ENCODE peak calls at places on chromosomes 1 and 21, in eight cellular contexts. O is colonic mucosa, Y is Caco-2, W is iris pigment epithelial cell, E is endothelial cell of umbilical vein, N is endodermal cell, Q is HT-29, K is posterior cingulate gyrus. G is an unnamed sample.

GRCh38 chr1:162696286-162696862 is 64.1 kb downstream of the DDR2 start:
- DNase-seq in O (peak; percentile 53), Y (peak; percentile 35), W (peak; percentile 93), E (peak; percentile 92), N (peak; percentile 91), Q (no peak), K (peak; percentile 8), G (no peak)

GRCh38 chr1:48077860-48078259 is 80.7 kb upstream of the TRABD2B start:
- DNase-seq in O (peak; percentile 40), Y (no peak), W (no peak), E (no peak), N (no peak), Q (no peak), K (no peak), G (no peak)

GRCh38 chr1:95018602-95019369 is 54.0 kb downstream of the ALG14 start:
- DNase-seq in O (no peak), Y (no peak), W (peak; percentile 63), E (peak; percentile 36), N (no peak), Q (no peak), K (no peak), G (no peak)

GRCh38 chr1:39106949-39107740 is 81.0 kb downstream of the NDUFS5 start:
- DNase-seq in O (no peak), Y (no peak), W (no peak), E (peak; percentile 63), N (peak; percentile 59), Q (no peak), K (no peak), G (no peak)

GRCh38 chr1:33402234-33402633 is 28.7 kb downstream of the PHC2 start:
- DNase-seq in O (no peak), Y (no peak), W (no peak), E (no peak), N (no peak), Q (no peak), K (no peak), G (no peak)

GRCh38 chr1:115052454-115053083 is 22.9 kb downstream of the TSHB start:
- DNase-seq in O (peak; percentile 63), Y (peak; percentile 59), W (peak; percentile 44), E (peak; percentile 53), N (peak; percentile 88), Q (peak; percentile 84), K (peak; percentile 37), G (peak; percentile 48)

GRCh38 chr1:65170511-65171142 is 22.6 kb downstream of the AK4 start:
- DNase-seq in O (no peak), Y (peak; percentile 17), W (peak; percentile 73), E (no peak), N (no peak), Q (no peak), K (no peak), G (no peak)

GRCh38 chr1:40067023-40067422 is 26.5 kb downstream of the CAP1 start:
- DNase-seq in O (no peak), Y (no peak), W (peak; percentile 44), E (no peak), N (no peak), Q (no peak), K (no peak), G (no peak)

GRCh38 chr1:168141986-168142385 is 5.3 kb upstream of the GPR161 start:
- DNase-seq in O (no peak), Y (peak; percentile 47), W (no peak), E (no peak), N (no peak), Q (no peak), K (no peak), G (no peak)

GRCh38 chr1:161096514-161096913 is 1.6 kb upstream of the KLHDC9 start:
- DNase-seq in O (no peak), Y (no peak), W (peak; percentile 57), E (no peak), N (no peak), Q (no peak), K (no peak), G (no peak)

GRCh38 chr1:105872761-105873286 is 1183.7 kb upstream of the PRMT6 start:
- DNase-seq in O (no peak), Y (no peak), W (no peak), E (no peak), N (no peak), Q (no peak), K (no peak), G (no peak)

GRCh38 chr1:30146448-30146847 is 576.9 kb downstream of the MATN1 start:
- DNase-seq in O (no peak), Y (no peak), W (no peak), E (no peak), N (no peak), Q (no peak), K (no peak), G (no peak)

GRCh38 chr1:14946567-14947285 is 206.8 kb upstream of the TMEM51 start:
- DNase-seq in O (peak; percentile 52), Y (no peak), W (peak; percentile 92), E (peak; percentile 34), N (no peak), Q (peak; percentile 48), K (no peak), G (no peak)

GRCh38 chr1:99580451-99580850 is 65.5 kb upstream of the PALMD start:
- DNase-seq in O (no peak), Y (no peak), W (peak; percentile 58), E (peak; percentile 92), N (no peak), Q (no peak), K (no peak), G (no peak)

GRCh38 chr1:18963968-18964367 is 7.5 kb upstream of the IFFO2 start:
- DNase-seq in O (no peak), Y (no peak), W (no peak), E (no peak), N (no peak), Q (no peak), K (no peak), G (no peak)

GRCh38 chr1:56185493-56185892 is 393.9 kb downstream of the PLPP3 start:
- DNase-seq in O (no peak), Y (no peak), W (no peak), E (no peak), N (no peak), Q (no peak), K (no peak), G (no peak)

GRCh38 chr21:32371913-32372314 is 20.9 kb downstream of the URB1 start:
- DNase-seq in O (no peak), Y (no peak), W (peak; percentile 90), E (peak; percentile 98), N (no peak), Q (no peak), K (no peak), G (no peak)

GRCh38 chr1:156963621-156964020 is 43.2 kb downstream of the LRRC71 start:
- DNase-seq in O (peak; percentile 40), Y (no peak), W (peak; percentile 28), E (no peak), N (no peak), Q (no peak), K (no peak), G (no peak)

GRCh38 chr1:27445177-27445936 is 44.6 kb downstream of the WASF2 start:
- DNase-seq in O (no peak), Y (no peak), W (no peak), E (no peak), N (no peak), Q (no peak), K (no peak), G (no peak)

GRCh38 chr21:26845066-26845749 is at the start of gene ADAMTS1:
- DNase-seq in O (peak; percentile 78), Y (no peak), W (peak; percentile 79), E (peak; percentile 77), N (peak; percentile 98), Q (no peak), K (peak; percentile 96), G (peak; percentile 38)

GRCh38 chr1:200183637-200184036 is 156.1 kb downstream of the NR5A2 start:
- DNase-seq in O (no peak), Y (no peak), W (peak; percentile 56), E (no peak), N (no peak), Q (no peak), K (no peak), G (no peak)

GRCh38 chr1:175360016-175360415 is 167.4 kb upstream of the KIAA0040 start:
- DNase-seq in O (no peak), Y (no peak), W (no peak), E (no peak), N (no peak), Q (no peak), K (no peak), G (no peak)

GRCh38 chr1:76949503-76949902 is 82.2 kb downstream of the ST6GALNAC5 start:
- DNase-seq in O (no peak), Y (no peak), W (peak; percentile 51), E (no peak), N (no peak), Q (no peak), K (no peak), G (no peak)

GRCh38 chr1:54927475-54928240 is 40.7 kb upstream of the DHCR24 start:
- DNase-seq in O (no peak), Y (no peak), W (peak; percentile 88), E (peak; percentile 33), N (no peak), Q (peak; percentile 12), K (no peak), G (no peak)

GRCh38 chr1:150764617-150765090 is 924 bp downstream of the CTSS start:
- DNase-seq in O (no peak), Y (no peak), W (peak; percentile 78), E (peak; percentile 92), N (no peak), Q (no peak), K (no peak), G (peak; percentile 50)

GRCh38 chr1:94743866-94744265 is 76.3 kb upstream of the SLC44A3 start:
- DNase-seq in O (no peak), Y (no peak), W (peak; percentile 57), E (no peak), N (no peak), Q (no peak), K (no peak), G (no peak)

GRCh38 chr1:234509457-234510328 is 30.7 kb upstream of the TARBP1 start:
- DNase-seq in O (no peak), Y (no peak), W (no peak), E (no peak), N (peak; percentile 64), Q (no peak), K (no peak), G (no peak)

GRCh38 chr1:93552751-93553455 is 105.0 kb downstream of the FNBP1L start:
- DNase-seq in O (peak; percentile 47), Y (peak; percentile 11), W (peak; percentile 87), E (peak; percentile 70), N (no peak), Q (peak; percentile 41), K (no peak), G (no peak)

GRCh38 chr1:31155216-31155806 is 84.4 kb downstream of the NKAIN1 start:
- DNase-seq in O (peak; percentile 76), Y (peak; percentile 84), W (peak; percentile 65), E (peak; percentile 41), N (no peak), Q (peak; percentile 65), K (peak; percentile 42), G (peak; percentile 82)

GRCh38 chr1:218991089-218991488 is 182.6 kb upstream of the LYPLAL1 start:
- DNase-seq in O (no peak), Y (no peak), W (no peak), E (no peak), N (no peak), Q (no peak), K (no peak), G (no peak)

GRCh38 chr21:27425172-27425571 is 458.3 kb upstream of the ADAMTS5 start:
- DNase-seq in O (no peak), Y (no peak), W (no peak), E (no peak), N (peak; percentile 43), Q (no peak), K (no peak), G (no peak)

GRCh38 chr21:43192501-43193081 is 23.8 kb downstream of the CRYAA start:
- DNase-seq in O (peak; percentile 13), Y (no peak), W (no peak), E (no peak), N (no peak), Q (no peak), K (no peak), G (no peak)

GRCh38 chr1:233261206-233261605 is 34.3 kb downstream of the PCNX2 start:
- DNase-seq in O (no peak), Y (no peak), W (no peak), E (no peak), N (no peak), Q (peak; percentile 64), K (no peak), G (peak; percentile 38)

GRCh38 chr1:235908742-235909520 is 42.2 kb upstream of the LYST start:
- DNase-seq in O (no peak), Y (no peak), W (peak; percentile 80), E (peak; percentile 64), N (no peak), Q (peak; percentile 47), K (no peak), G (peak; percentile 67)